ENCODE peak calls at places on chromosomes 11 and 22, in six cellular contexts. D is HFFc6; N is stimulated activated CD4-positive, alpha-beta T cell treated with anti-CD3 and anti-CD28 coated beads, Interleukin-12 subunit alpha, Interleukin-12 subunit beta, amount 100 ng/mL, for 48 hours; P is A673; O is fibroblast of lung; L is dermis blood vessel endothelial cell. Z is an unnamed sample.

GRCh38 chr22:39214006-39214382 is 30.8 kb downstream of the PDGFB start:
- DNase-seq in D (no peak), N (no peak), P (no peak), O (no peak), L (no peak), Z (no peak)

GRCh38 chr11:75697906-75698563 is 19.6 kb upstream of the MOGAT2 start:
- DNase-seq in D (no peak), N (no peak), P (no peak), O (peak; percentile 2), L (no peak), Z (no peak)

GRCh38 chr11:33525789-33526188 is 174.8 kb downstream of the C11orf91 start:
- DNase-seq in D (no peak), N (no peak), P (no peak), O (no peak), L (no peak), Z (no peak)

GRCh38 chr11:36763187-36763586 is 165.2 kb upstream of the RAG2 start:
- DNase-seq in D (no peak), N (no peak), P (peak; percentile 81), O (no peak), L (no peak), Z (no peak)

GRCh38 chr11:79046365-79046764 is 394.5 kb downstream of the TENM4 start:
- DNase-seq in D (no peak), N (no peak), P (no peak), O (no peak), L (no peak), Z (no peak)

GRCh38 chr11:107397357-107397756 is 60.3 kb downstream of the CWF19L2 start:
- DNase-seq in D (no peak), N (no peak), P (peak; percentile 16), O (no peak), L (no peak), Z (no peak)

GRCh38 chr11:57299150-57299737 is 25.5 kb downstream of the TNKS1BP1 start:
- DNase-seq in D (no peak), N (no peak), P (no peak), O (no peak), L (no peak), Z (no peak)

GRCh38 chr11:108322666-108323065 is 99.8 kb downstream of the ATM start:
- DNase-seq in D (no peak), N (no peak), P (no peak), O (no peak), L (no peak), Z (no peak)

GRCh38 chr11:65487467-65488272 is 11.2 kb upstream of the MALAT1 start:
- DNase-seq in D (peak; percentile 100), N (no peak), P (peak; percentile 100), O (peak; percentile 100), L (peak; percentile 100), Z (peak; percentile 100)

GRCh38 chr22:19730141-19730661 is 6.9 kb downstream of the GP1BB start:
- DNase-seq in D (no peak), N (no peak), P (no peak), O (no peak), L (no peak), Z (no peak)

GRCh38 chr11:91100432-91100831 is 877.6 kb upstream of the CHORDC1 start:
- DNase-seq in D (no peak), N (no peak), P (peak; percentile 31), O (peak; percentile 9), L (no peak), Z (peak; percentile 30)

GRCh38 chr11:90698238-90698637 is 475.4 kb upstream of the CHORDC1 start:
- DNase-seq in D (no peak), N (no peak), P (no peak), O (no peak), L (no peak), Z (no peak)

GRCh38 chr11:132620423-132620822 is 911.9 kb downstream of the OPCML start:
- DNase-seq in D (no peak), N (no peak), P (no peak), O (no peak), L (no peak), Z (no peak)

GRCh38 chr11:118148877-118149276 is 3.7 kb downstream of the SCN4B start:
- DNase-seq in D (no peak), N (no peak), P (peak; percentile 49), O (peak; percentile 19), L (no peak), Z (no peak)

GRCh38 chr11:57798905-57799559 is 37.4 kb downstream of the CTNND1 start:
- DNase-seq in D (peak; percentile 56), N (no peak), P (no peak), O (peak; percentile 73), L (peak; percentile 71), Z (peak; percentile 79)

GRCh38 chr11:2089536-2090165 is 49.5 kb downstream of the IGF2 start:
- DNase-seq in D (peak; percentile 24), N (peak; percentile 53), P (peak; percentile 33), O (peak; percentile 21), L (peak; percentile 47), Z (no peak)

GRCh38 chr11:46920709-46921108 is 2.4 kb upstream of the LRP4 start:
- DNase-seq in D (peak; percentile 99), N (no peak), P (peak; percentile 55), O (peak; percentile 99), L (peak; percentile 80), Z (peak; percentile 96)